ENCODE peak calls at places on chromosomes 5 and 9, in four cellular contexts. Z, M, C and P are unnamed samples.

GRCh38 chr9:105693435-105694275 is 686 bp upstream of the TMEM38B start:
- DNase-seq in Z (peak; percentile 33), M (no peak), C (no peak), P (no peak)

GRCh38 chr5:31049933-31050704 is 143.4 kb upstream of the CDH6 start:
- DNase-seq in Z (no peak), M (no peak), C (no peak), P (no peak)

GRCh38 chr5:147645172-147645571 is 135.3 kb upstream of the DPYSL3 start:
- DNase-seq in Z (no peak), M (no peak), C (no peak), P (no peak)

GRCh38 chr9:90046317-90046861 is 441.6 kb downstream of the GADD45G start:
- DNase-seq in Z (no peak), M (no peak), C (no peak), P (no peak)

GRCh38 chr5:14349029-14349428 is 205.9 kb downstream of the TRIO start:
- DNase-seq in Z (no peak), M (no peak), C (no peak), P (no peak)

GRCh38 chr5:45295231-45295630 is 400.9 kb downstream of the HCN1 start:
- DNase-seq in Z (no peak), M (no peak), C (no peak), P (no peak)

GRCh38 chr5:42855811-42856210 is 44.1 kb upstream of the SELENOP start:
- DNase-seq in Z (no peak), M (no peak), C (no peak), P (no peak)

GRCh38 chr9:76451234-76451633 is 7.7 kb upstream of the GCNT1 start:
- DNase-seq in Z (no peak), M (no peak), C (no peak), P (no peak)

GRCh38 chr5:42799668-42800114 is 12.0 kb downstream of the SELENOP start:
- DNase-seq in Z (no peak), M (no peak), C (no peak), P (no peak)

GRCh38 chr9:70868661-70869652 is 252.5 kb downstream of the TRPM3 start:
- DNase-seq in Z (no peak), M (no peak), C (no peak), P (no peak)

GRCh38 chr5:123206618-123207320 is 117.7 kb downstream of the PRDM6 start:
- DNase-seq in Z (no peak), M (no peak), C (no peak), P (no peak)

GRCh38 chr5:137215780-137216179 is 283.3 kb downstream of the SPOCK1 start:
- DNase-seq in Z (no peak), M (no peak), C (no peak), P (no peak)

GRCh38 chr9:14346826-14347407 is 33.0 kb upstream of the NFIB start:
- DNase-seq in Z (no peak), M (no peak), C (no peak), P (no peak)

GRCh38 chr9:33524431-33524947 is 438 bp downstream of the ANKRD18B start:
- DNase-seq in Z (no peak), M (no peak), C (no peak), P (no peak)

GRCh38 chr5:135232958-135233357 is 166.1 kb downstream of the MACROH2A1 start:
- DNase-seq in Z (no peak), M (no peak), C (no peak), P (no peak)

GRCh38 chr9:37395229-37395628 is 27.3 kb upstream of the GRHPR start:
- DNase-seq in Z (no peak), M (no peak), C (no peak), P (no peak)

GRCh38 chr5:157612071-157612476 is 36.5 kb upstream of the ADAM19 start:
- DNase-seq in Z (no peak), M (no peak), C (no peak), P (peak; percentile 72)

GRCh38 chr5:19314840-19315239 is 673.2 kb downstream of the CDH18 start:
- DNase-seq in Z (no peak), M (no peak), C (no peak), P (no peak)

GRCh38 chr9:83569326-83569725 is 31.1 kb upstream of the FRMD3 start:
- DNase-seq in Z (no peak), M (no peak), C (no peak), P (no peak)

GRCh38 chr5:17219006-17219422 is 1.6 kb downstream of the BASP1 start:
- DNase-seq in Z (no peak), M (no peak), C (no peak), P (peak; percentile 74)

GRCh38 chr9:68794898-68795297 is 89.9 kb downstream of the PIP5K1B start:
- DNase-seq in Z (no peak), M (no peak), C (no peak), P (no peak)

GRCh38 chr5:128399111-128399510 is 138.9 kb downstream of the FBN2 start:
- DNase-seq in Z (no peak), M (no peak), C (no peak), P (no peak)

GRCh38 chr9:127365461-127365860 is 31.5 kb upstream of the SLC2A8 start:
- DNase-seq in Z (no peak), M (no peak), C (no peak), P (no peak)

GRCh38 chr5:10726179-10726912 is 34.7 kb downstream of the DAP start:
- DNase-seq in Z (no peak), M (no peak), C (no peak), P (no peak)

GRCh38 chr9:35553670-35554543 is 51.2 kb upstream of the TESK1 start:
- DNase-seq in Z (peak; percentile 30), M (no peak), C (peak; percentile 29), P (no peak)